ENCODE peak calls at places on chromosomes 13 and 19, in five cellular contexts. J, H, D, V and A are unnamed samples.

GRCh38 chr13:53873558-53873957 is 844.9 kb downstream of the OLFM4 start:
- DNase-seq in J (peak; percentile 51), H (no peak), D (no peak), V (peak; percentile 48), A (no peak)

GRCh38 chr19:8423821-8424223 is 10.7 kb downstream of the MARCHF2 start:
- DNase-seq in J (peak; percentile 84), H (peak; percentile 96), D (peak; percentile 86), V (peak; percentile 65), A (peak; percentile 91)

GRCh38 chr19:40284501-40285352 is at the start of gene AKT2:
- DNase-seq in J (peak; percentile 95), H (peak; percentile 89), D (no peak), V (no peak), A (no peak)

GRCh38 chr13:27023385-27023784 is 148.2 kb downstream of the USP12 start:
- DNase-seq in J (no peak), H (no peak), D (no peak), V (no peak), A (no peak)

GRCh38 chr19:16325671-16326400 is 1.2 kb downstream of the KLF2 start:
- DNase-seq in J (peak; percentile 89), H (peak; percentile 50), D (peak; percentile 64), V (no peak), A (peak; percentile 69)

GRCh38 chr13:20387006-20387405 is 138.7 kb downstream of the CRYL1 start:
- DNase-seq in J (no peak), H (no peak), D (no peak), V (no peak), A (no peak)

GRCh38 chr19:41433171-41433570 is 6.0 kb upstream of the B3GNT8 start:
- DNase-seq in J (no peak), H (no peak), D (no peak), V (no peak), A (no peak)

GRCh38 chr19:45468803-45469131 is 971 bp downstream of the FOSB start:
- DNase-seq in J (no peak), H (no peak), D (no peak), V (no peak), A (peak; percentile 46)

GRCh38 chr13:42270160-42270856 is 1.6 kb upstream of the AKAP11 start:
- DNase-seq in J (no peak), H (no peak), D (no peak), V (no peak), A (no peak)

DNA sequence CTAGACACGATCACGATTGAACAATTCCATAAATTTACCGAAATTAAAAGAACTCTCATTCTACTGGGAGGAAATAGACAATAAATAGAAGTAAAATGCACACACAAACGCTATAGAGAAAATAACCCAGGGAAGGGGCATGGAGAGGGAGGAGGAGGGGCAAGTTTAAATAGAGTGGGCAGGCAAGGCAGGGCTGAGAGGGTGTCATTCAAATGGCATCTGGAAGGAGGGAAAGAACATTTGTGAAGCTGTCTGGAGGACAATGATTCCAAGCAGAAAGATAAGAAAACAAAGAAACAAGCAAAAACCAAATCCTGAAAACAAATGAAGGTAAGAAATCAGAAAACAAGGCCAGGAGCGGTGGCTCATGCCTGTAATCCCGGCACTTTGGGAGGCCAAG is 45.6 kb upstream of the GTF2F2 start:
- DNase-seq in J (no peak), H (no peak), D (no peak), V (no peak), A (no peak)
- H3K4me1 ChIP-seq in J (no peaks in the 10 kb centered on the region), H (no peaks in the 10 kb centered on the region), D (no peaks in the 10 kb centered on the region), V (no peaks in the 10 kb centered on the region), A (no peaks in the 10 kb centered on the region)

GRCh38 chr13:87676254-87677042 is 5.3 kb downstream of the SLITRK5 start:
- DNase-seq in J (no peak), H (no peak), D (no peak), V (no peak), A (no peak)

GRCh38 chr13:87678353-87678752 is 7.2 kb downstream of the SLITRK5 start:
- DNase-seq in J (no peak), H (no peak), D (no peak), V (no peak), A (no peak)

GRCh38 chr13:87677043-87677333 is 5.8 kb downstream of the SLITRK5 start:
- DNase-seq in J (no peak), H (peak; percentile 23), D (no peak), V (no peak), A (no peak)

GRCh38 chr13:87677334-87678234 is 6.4 kb downstream of the SLITRK5 start:
- DNase-seq in J (peak; percentile 80), H (peak; percentile 31), D (no peak), V (peak; percentile 44), A (peak; percentile 24)

DNA sequence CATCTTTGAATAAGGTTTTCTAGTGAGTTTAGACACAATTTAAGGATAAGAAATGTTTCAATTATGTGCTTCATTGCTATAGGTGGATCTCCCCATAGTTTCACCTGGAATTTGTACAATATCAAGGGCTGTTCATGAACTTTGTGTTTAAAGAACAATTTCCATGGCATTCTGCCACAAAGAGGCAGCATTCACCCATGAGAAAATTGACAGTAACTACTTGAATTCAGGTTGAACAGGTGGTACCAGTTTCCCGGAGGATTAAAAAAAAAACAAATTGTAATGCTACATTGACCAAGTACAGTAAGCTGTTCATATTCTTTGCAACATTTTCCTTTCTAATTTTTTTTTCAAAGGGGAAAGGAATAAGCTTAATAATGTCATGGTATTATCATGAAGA is 9.1 kb downstream of the SLITRK5 start:
- DNase-seq in J (no peak), H (peak; percentile 45), D (no peak), V (no peak), A (no peak)
- TF ChIP-seq CTCF in J (no peak), H (peak; percentile 41), D (no peak), V (no peak), A (no peak)

DNA sequence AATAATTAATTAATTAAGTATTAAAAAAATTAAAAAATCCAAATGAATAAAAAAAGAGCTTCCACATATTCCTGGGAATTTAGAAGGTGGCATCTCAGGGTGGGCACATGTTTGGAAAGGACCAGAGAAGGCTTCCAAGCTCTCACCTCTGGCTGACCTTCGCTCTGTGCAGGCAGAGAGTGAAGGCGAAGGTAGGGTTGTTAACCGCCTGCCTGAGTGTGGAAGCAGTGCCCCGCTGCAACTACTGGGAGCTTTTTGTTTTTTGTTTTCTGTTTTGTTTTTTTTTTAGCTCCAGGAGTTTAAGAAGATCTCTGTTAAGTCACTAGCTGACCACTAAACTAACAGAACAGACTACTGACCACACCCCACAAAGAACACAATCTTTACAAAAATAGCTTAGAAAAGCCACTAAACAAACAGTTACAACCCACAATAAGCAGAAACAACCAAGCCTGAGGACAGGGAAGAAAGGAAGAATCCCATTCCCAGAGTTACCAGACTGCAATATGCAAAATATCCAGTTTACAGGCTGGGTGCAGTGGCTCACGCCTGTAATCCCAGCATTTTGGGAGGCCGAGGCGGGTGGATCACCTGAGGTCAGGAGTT is 11.4 kb downstream of the ZNF541 start:
- DNase-seq in J (no peak), H (no peak), D (no peak), V (no peak), A (no peak)
- H3K27ac ChIP-seq in J (no peak overlapping the region), H (no peak overlapping the region), D (peak overlapping the region; percentile 40), V (no peak overlapping the region), A (no peak overlapping the region)

DNA sequence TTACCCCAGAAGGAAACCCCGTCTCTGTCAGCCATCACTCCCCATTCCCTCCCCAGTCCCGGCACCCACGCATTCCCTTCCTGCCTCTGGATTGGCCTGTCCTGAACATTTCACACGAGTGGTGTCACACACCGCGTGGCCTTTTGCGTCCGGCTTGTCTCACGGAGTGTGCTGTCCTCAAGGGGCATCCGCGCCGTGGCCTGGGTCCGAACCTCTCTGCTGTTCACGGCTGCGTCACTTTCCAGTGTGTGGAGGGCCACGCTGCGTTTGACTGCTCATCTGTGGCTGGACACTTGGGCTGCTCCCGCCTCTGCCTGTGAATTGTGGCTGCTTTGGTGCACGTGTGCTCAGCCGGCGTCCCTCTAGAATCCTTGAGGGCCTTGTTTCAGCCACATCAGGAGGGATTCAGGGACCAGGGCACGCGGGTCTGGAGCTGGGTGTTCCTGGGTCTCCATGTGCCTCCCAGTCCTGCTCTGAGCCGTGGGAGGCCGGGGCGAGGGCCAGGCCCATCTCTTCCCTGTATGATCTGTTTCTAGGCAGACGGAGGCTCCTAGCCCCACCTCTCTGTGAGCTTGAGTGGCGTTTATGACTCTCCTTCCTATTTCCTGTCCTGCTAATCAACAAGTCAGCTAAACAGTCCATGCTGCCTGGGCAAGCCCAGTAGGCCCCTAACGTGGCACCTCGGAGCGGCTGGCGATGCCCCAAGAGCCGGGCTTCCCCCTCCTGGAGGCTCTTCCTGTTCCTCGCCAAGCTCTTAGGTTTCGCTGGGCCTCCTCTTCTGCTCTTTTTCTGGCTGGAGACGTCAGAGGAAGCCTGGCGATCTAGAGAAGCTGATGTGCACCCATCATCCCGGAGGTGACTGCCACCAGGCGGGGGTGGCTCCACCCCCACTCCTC is 8.1 kb downstream of the STK11 start:
- DNase-seq in J (peak; percentile 89), H (peak; percentile 77), D (peak; percentile 78), V (peak; percentile 75), A (no peak)
- H3K4me1 ChIP-seq in J (peaks cover 51% of the 10 kb centered on the region), H (peaks cover 22% of the 10 kb centered on the region), D (peaks cover 25% of the 10 kb centered on the region), V (no peaks in the 10 kb centered on the region), A (no peaks in the 10 kb centered on the region)

GRCh38 chr19:52734893-52735661 is at the start of gene ZNF611:
- DNase-seq in J (peak; percentile 99), H (peak; percentile 99), D (peak; percentile 99), V (peak; percentile 99), A (peak; percentile 97)
- TF ChIP-seq CTCF in J (peak; percentile 91), H (peak; percentile 57), D (no peak), V (peak; percentile 62), A (peak; percentile 41)

GRCh38 chr13:35906636-35907035 is 224.5 kb downstream of the DCLK1 start:
- DNase-seq in J (no peak), H (no peak), D (no peak), V (no peak), A (no peak)
- H3K27ac ChIP-seq in J (no peak overlapping the region), H (no peak overlapping the region), D (no peak overlapping the region), V (no peak overlapping the region), A (no peak overlapping the region)

DNA sequence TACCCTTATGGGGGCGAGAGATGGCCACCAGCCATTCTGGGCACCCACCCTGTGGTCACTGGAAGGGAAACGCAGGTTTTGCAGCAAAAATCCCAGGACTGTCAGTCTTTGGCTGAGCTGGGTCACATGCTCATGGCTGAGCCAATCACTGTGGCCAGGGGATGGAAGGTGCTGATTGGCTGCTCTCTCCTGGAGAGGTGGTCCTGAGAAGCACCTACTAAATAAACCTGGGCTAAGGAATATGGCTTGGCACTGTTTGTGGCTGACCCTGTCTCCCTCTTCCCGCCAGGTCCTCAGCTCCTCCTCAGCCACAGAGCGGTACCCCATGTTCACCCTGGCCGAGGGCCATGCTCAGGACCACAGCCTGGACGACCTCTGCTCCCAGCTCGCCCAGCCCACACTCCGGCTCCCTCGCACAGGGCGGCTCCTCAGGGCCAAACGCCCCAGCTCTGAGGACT is 8.9 kb downstream of the ATG4D start:
- DNase-seq in J (no peak), H (no peak), D (peak; percentile 30), V (peak; percentile 77), A (no peak)
- H3K4me1 ChIP-seq in J (peaks cover 23% of the 10 kb centered on the region), H (no peaks in the 10 kb centered on the region), D (peaks cover 5% of the 10 kb centered on the region), V (no peaks in the 10 kb centered on the region), A (no peaks in the 10 kb centered on the region)

GRCh38 chr13:110825516-110825915 is 89.4 kb downstream of the ANKRD10 start:
- DNase-seq in J (no peak), H (no peak), D (no peak), V (no peak), A (no peak)
- TF ChIP-seq CTCF in J (no peak), H (no peak), D (no peak), V (no peak), A (no peak)

GRCh38 chr13:33940898-33941297 is 122.9 kb downstream of the RFC3 start:
- DNase-seq in J (no peak), H (no peak), D (no peak), V (no peak), A (no peak)
- H3K27ac ChIP-seq in J (no peak overlapping the region), H (no peak overlapping the region), D (no peak overlapping the region), V (no peak overlapping the region), A (no peak overlapping the region)